ENCODE peak calls at places on chromosomes 6 and 20, in five cellular contexts. R is progenitor cell of endocrine pancreas, M is right atrium auricular region, L is neural crest cell, E is BJ. J is an unnamed sample.

GRCh38 chr6:25266425-25267135 is 12.6 kb upstream of the CARMIL1 start:
- DNase-seq in R (no peak), M (no peak), L (no peak), E (no peak), J (no peak)

GRCh38 chr20:1438361-1438760 is 28.3 kb downstream of the NSFL1C start:
- DNase-seq in R (no peak), M (no peak), L (no peak), E (no peak), J (no peak)

GRCh38 chr6:118776607-118777549 is 117.1 kb upstream of the ASF1A start:
- DNase-seq in R (no peak), M (peak; percentile 75), L (peak; percentile 57), E (peak; percentile 43), J (no peak)

GRCh38 chr6:170091639-170092579 is 199.0 kb downstream of the DLL1 start:
- DNase-seq in R (no peak), M (no peak), L (no peak), E (no peak), J (peak; percentile 27)

GRCh38 chr6:97913721-97914120 is 630.7 kb upstream of the MMS22L start:
- DNase-seq in R (no peak), M (no peak), L (no peak), E (no peak), J (no peak)

GRCh38 chr6:61586934-61587537 is 699.0 kb downstream of the KHDRBS2 start:
- DNase-seq in R (no peak), M (no peak), L (no peak), E (no peak), J (no peak)

GRCh38 chr6:131792091-131792496 is 15.7 kb upstream of the ENPP1 start:
- DNase-seq in R (no peak), M (no peak), L (no peak), E (no peak), J (no peak)

GRCh38 chr6:128600397-128600951 is 80.1 kb upstream of the PTPRK start:
- DNase-seq in R (no peak), M (no peak), L (no peak), E (peak; percentile 86), J (no peak)

GRCh38 chr6:31952140-31952805 is 6.4 kb downstream of the CFB start:
- DNase-seq in R (peak; percentile 41), M (no peak), L (peak; percentile 61), E (no peak), J (no peak)

GRCh38 chr6:133254552-133255228 is 13.5 kb downstream of the EYA4 start:
- DNase-seq in R (no peak), M (no peak), L (no peak), E (no peak), J (no peak)

GRCh38 chr6:53112871-53113270 is 35.8 kb downstream of the GCM1 start:
- DNase-seq in R (no peak), M (no peak), L (no peak), E (no peak), J (no peak)

GRCh38 chr6:169035381-169036280 is 218.0 kb downstream of the THBS2 start:
- DNase-seq in R (no peak), M (no peak), L (no peak), E (peak; percentile 44), J (no peak)

GRCh38 chr6:24460966-24461365 is 28.4 kb downstream of the GPLD1 start:
- DNase-seq in R (no peak), M (peak; percentile 1), L (no peak), E (no peak), J (no peak)

GRCh38 chr20:57611605-57612311 is 8.5 kb downstream of the ZBP1 start:
- DNase-seq in R (no peak), M (no peak), L (no peak), E (no peak), J (no peak)

GRCh38 chr20:56187791-56188190 is 60.7 kb upstream of the MC3R start:
- DNase-seq in R (no peak), M (no peak), L (no peak), E (no peak), J (no peak)

GRCh38 chr6:100719883-100720682 is 161.0 kb downstream of the ASCC3 start:
- DNase-seq in R (no peak), M (no peak), L (no peak), E (no peak), J (no peak)

GRCh38 chr6:3997144-3997770 is 81.7 kb downstream of the FAM217A start:
- DNase-seq in R (no peak), M (no peak), L (no peak), E (peak; percentile 65), J (no peak)

GRCh38 chr20:10616212-10616611 is 57.6 kb downstream of the JAG1 start:
- DNase-seq in R (no peak), M (no peak), L (no peak), E (no peak), J (no peak)

GRCh38 chr6:1110164-1110563 is 201.7 kb upstream of the FOXQ1 start:
- DNase-seq in R (no peak), M (no peak), L (no peak), E (no peak), J (no peak)

GRCh38 chr6:162644153-162644552 is 83.4 kb downstream of the PRKN start:
- DNase-seq in R (no peak), M (no peak), L (no peak), E (no peak), J (no peak)

GRCh38 chr6:135146160-135146920 is 34.8 kb upstream of the MYB start:
- DNase-seq in R (no peak), M (no peak), L (no peak), E (peak; percentile 26), J (no peak)

GRCh38 chr6:11153447-11153846 is 41.9 kb upstream of the ERVFRD-1 start:
- DNase-seq in R (no peak), M (no peak), L (no peak), E (no peak), J (no peak)

GRCh38 chr6:24919404-24919892 is 16.3 kb downstream of the RIPOR2 start:
- DNase-seq in R (no peak), M (no peak), L (no peak), E (no peak), J (no peak)

GRCh38 chr20:51446656-51447055 is 95.9 kb downstream of the NFATC2 start:
- DNase-seq in R (no peak), M (no peak), L (peak; percentile 14), E (peak; percentile 28), J (no peak)

GRCh38 chr6:102679844-102680243 is 1286.3 kb downstream of the GRIK2 start:
- DNase-seq in R (no peak), M (no peak), L (no peak), E (no peak), J (no peak)

GRCh38 chr6:121449331-121449730 is 13.9 kb downstream of the GJA1 start:
- DNase-seq in R (no peak), M (no peak), L (no peak), E (no peak), J (no peak)

GRCh38 chr6:167824591-167825041 is 2.1 kb upstream of the AFDN start:
- DNase-seq in R (no peak), M (no peak), L (no peak), E (peak; percentile 28), J (no peak)

GRCh38 chr20:6765469-6766058 is 1.9 kb upstream of the BMP2 start:
- DNase-seq in R (no peak), M (no peak), L (peak; percentile 14), E (peak; percentile 27), J (no peak)

GRCh38 chr6:105135056-105135455 is 44.8 kb downstream of the POPDC3 start:
- DNase-seq in R (no peak), M (no peak), L (no peak), E (no peak), J (no peak)
- TF ChIP-seq CTCF in R (peak; percentile 27), M (no peak), L (peak; percentile 52), E (peak; percentile 23), J (peak; percentile 61)

DNA sequence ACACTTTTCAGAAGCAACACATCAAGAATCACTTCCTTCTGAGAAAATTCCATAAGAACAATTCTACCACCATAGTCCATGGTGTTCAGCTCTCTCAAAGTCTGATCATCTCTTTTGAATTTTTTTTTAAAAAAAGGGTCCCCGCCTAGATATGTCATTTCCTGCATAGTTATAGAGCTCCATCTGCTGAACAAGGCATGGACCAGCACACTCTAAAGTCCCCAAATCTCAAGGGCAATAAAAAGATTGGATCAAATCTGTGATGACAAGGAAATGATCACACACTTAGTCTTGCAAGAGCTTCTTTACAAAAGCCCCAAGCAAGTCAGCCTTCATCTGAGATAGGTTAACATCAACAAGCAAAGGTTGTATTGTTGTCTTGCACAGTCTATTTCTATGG is 100.7 kb upstream of the STMND1 start:
- DNase-seq in R (no peak), M (no peak), L (no peak), E (no peak), J (no peak)
- TF ChIP-seq CTCF in R (no peak), M (no peak), L (no peak), E (peak; percentile 15), J (no peak)

DNA sequence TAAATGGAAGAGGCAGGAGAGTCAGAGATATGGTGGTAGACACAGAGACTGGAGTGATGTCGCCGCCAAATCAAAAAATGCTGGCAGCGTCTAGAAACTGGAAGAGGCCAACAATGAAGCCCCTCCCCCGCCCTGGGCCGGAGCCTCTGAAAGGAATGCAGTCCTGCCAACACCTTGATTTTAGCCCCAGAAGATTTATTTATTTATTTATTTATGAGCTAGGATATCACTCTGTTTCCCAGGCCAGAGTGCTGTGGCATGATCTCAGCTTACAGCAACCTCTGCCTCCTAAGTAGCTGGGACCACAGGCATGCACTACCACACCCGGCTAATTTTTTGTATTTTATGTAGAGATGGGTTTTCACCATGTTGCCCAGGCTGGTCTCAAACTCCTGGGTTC is 82.6 kb upstream of the CCDC167 start:
- DNase-seq in R (peak; percentile 31), M (no peak), L (no peak), E (no peak), J (no peak)
- TF ChIP-seq CTCF in R (no peak), M (no peak), L (no peak), E (no peak), J (no peak)

GRCh38 chr6:7216941-7217621 is 95.9 kb downstream of the SSR1 start:
- DNase-seq in R (no peak), M (no peak), L (no peak), E (no peak), J (no peak)
- TF ChIP-seq CTCF in R (peak; percentile 13), M (no peak), L (peak; percentile 26), E (no peak), J (peak; percentile 41)